ENCODE peak calls at places on chromosomes 6 and 20, in six cellular contexts. Q is hepatocyte, E is PC-3, R is AG04450, V is cardiac muscle cell, U is transverse colon. J is an unnamed sample.

GRCh38 chr6:31332637-31333602 is 24.1 kb downstream of the HLA-B start:
- DNase-seq in R (no peak), Q (no peak), V (no peak), U (no peak), E (no peak), J (no peak)

GRCh38 chr6:22432060-22432459 is 135.2 kb upstream of the PRL start:
- DNase-seq in Q (no peak), V (no peak), R (no peak), E (peak; percentile 48), U (no peak), J (no peak)

GRCh38 chr6:111552241-111552744 is 53.4 kb downstream of the TRAF3IP2 start:
- DNase-seq in E (peak; percentile 25), R (peak; percentile 95), Q (peak; percentile 92), V (peak; percentile 95), U (peak; percentile 46), J (peak; percentile 87)

GRCh38 chr6:120354452-120355098 is 979.7 kb downstream of the TBC1D32 start:
- DNase-seq in E (peak; percentile 74), Q (no peak), U (no peak), R (no peak), V (no peak), J (peak; percentile 92)

GRCh38 chr20:11972478-11972877 is 54.8 kb downstream of the BTBD3 start:
- DNase-seq in U (no peak), R (no peak), Q (no peak), V (no peak), E (no peak), J (no peak)

GRCh38 chr20:54148947-54149764 is 24.6 kb downstream of the CYP24A1 start:
- DNase-seq in E (peak; percentile 100), Q (peak; percentile 80), R (no peak), V (no peak), U (peak; percentile 83), J (peak; percentile 54)

GRCh38 chr6:150005761-150006651 is 19.3 kb downstream of the RAET1L start:
- DNase-seq in R (no peak), U (no peak), E (no peak), V (no peak), Q (no peak), J (no peak)

GRCh38 chr6:159174263-159174974 is 5.2 kb downstream of the FNDC1 start:
- DNase-seq in U (peak; percentile 66), V (peak; percentile 78), Q (peak; percentile 89), R (peak; percentile 18), E (peak; percentile 68), J (peak; percentile 38)

GRCh38 chr6:43856005-43856765 is 86.2 kb downstream of the VEGFA start:
- DNase-seq in R (no peak), Q (peak; percentile 74), V (peak; percentile 70), U (peak; percentile 41), E (peak; percentile 33), J (peak; percentile 35)

GRCh38 chr6:7000825-7001777 is 106.7 kb upstream of the RREB1 start:
- DNase-seq in E (peak; percentile 44), V (no peak), Q (no peak), U (no peak), R (no peak), J (peak; percentile 42)

GRCh38 chr6:170048615-170049256 is 242.1 kb downstream of the DLL1 start:
- DNase-seq in V (no peak), R (no peak), U (peak; percentile 63), E (peak; percentile 35), Q (no peak), J (no peak)

GRCh38 chr6:7119272-7119801 is 11.6 kb downstream of the RREB1 start:
- DNase-seq in R (no peak), V (no peak), E (no peak), U (no peak), Q (no peak), J (no peak)

GRCh38 chr20:50329981-50330503 is 139.4 kb downstream of the CEBPB start:
- DNase-seq in V (no peak), Q (no peak), R (no peak), E (no peak), U (no peak), J (no peak)

GRCh38 chr6:148269386-148269785 is 73.3 kb upstream of the SASH1 start:
- DNase-seq in R (no peak), U (no peak), E (peak; percentile 14), Q (no peak), V (no peak), J (no peak)

GRCh38 chr6:113649276-113649675 is 207.9 kb upstream of the MARCKS start:
- DNase-seq in V (peak; percentile 29), U (no peak), Q (no peak), E (no peak), R (no peak), J (peak; percentile 83)

GRCh38 chr6:44734886-44735630 is 347.6 kb downstream of the CDC5L start:
- DNase-seq in R (no peak), U (no peak), V (no peak), E (no peak), Q (no peak), J (no peak)

GRCh38 chr20:53283597-53283996 is 310.0 kb downstream of the ZNF217 start:
- DNase-seq in Q (no peak), R (no peak), V (no peak), U (no peak), E (no peak), J (no peak)

GRCh38 chr20:47276856-47277541 is 79.5 kb downstream of the ZMYND8 start:
- DNase-seq in Q (no peak), U (no peak), E (no peak), V (no peak), R (no peak), J (no peak)

GRCh38 chr6:5550631-5551030 is 289.3 kb downstream of the FARS2 start:
- DNase-seq in R (no peak), E (no peak), Q (no peak), V (no peak), U (no peak), J (no peak)

GRCh38 chr6:113432729-113433505 is 424.2 kb upstream of the MARCKS start:
- DNase-seq in E (no peak), V (no peak), U (no peak), R (no peak), Q (no peak), J (no peak)

GRCh38 chr20:10089871-10090587 is 55.2 kb downstream of the ANKEF1 start:
- DNase-seq in R (no peak), U (no peak), E (no peak), V (no peak), Q (no peak), J (peak; percentile 67)

GRCh38 chr6:92159046-92159445 is 1260.3 kb downstream of the EPHA7 start:
- DNase-seq in U (no peak), Q (no peak), E (no peak), V (no peak), R (no peak), J (no peak)

GRCh38 chr6:16324622-16325225 is 86.3 kb downstream of the GMPR start:
- DNase-seq in Q (no peak), U (no peak), E (peak; percentile 9), R (no peak), V (no peak), J (no peak)

GRCh38 chr6:100472674-100473073 is 8.0 kb upstream of the SIM1 start:
- DNase-seq in Q (no peak), U (no peak), V (no peak), E (peak; percentile 80), R (no peak), J (peak; percentile 86)

GRCh38 chr6:121932071-121933009 is 467.1 kb upstream of the HSF2 start:
- DNase-seq in U (no peak), E (peak; percentile 51), Q (peak; percentile 58), V (peak; percentile 70), R (peak; percentile 82), J (no peak)

GRCh38 chr6:20947977-20948376 is 413.7 kb downstream of the CDKAL1 start:
- DNase-seq in V (no peak), U (no peak), R (no peak), Q (no peak), E (no peak), J (no peak)

GRCh38 chr6:20943922-20944321 is 409.7 kb downstream of the CDKAL1 start:
- DNase-seq in U (no peak), V (no peak), E (no peak), R (no peak), Q (no peak), J (no peak)

GRCh38 chr6:20948531-20948930 is 414.3 kb downstream of the CDKAL1 start:
- DNase-seq in V (no peak), Q (no peak), E (no peak), R (no peak), U (no peak), J (no peak)

GRCh38 chr6:20946890-20947289 is 412.6 kb downstream of the CDKAL1 start:
- DNase-seq in R (no peak), E (no peak), Q (no peak), U (no peak), V (no peak), J (no peak)

GRCh38 chr6:20946037-20946436 is 411.8 kb downstream of the CDKAL1 start:
- DNase-seq in E (peak; percentile 58), U (no peak), V (no peak), Q (no peak), R (no peak), J (peak; percentile 21)
- TF ChIP-seq CTCF in E (peak; percentile 43), U (no peak), V (peak; percentile 19), Q (no peak), R (peak; percentile 27), J (peak; percentile 25)

DNA sequence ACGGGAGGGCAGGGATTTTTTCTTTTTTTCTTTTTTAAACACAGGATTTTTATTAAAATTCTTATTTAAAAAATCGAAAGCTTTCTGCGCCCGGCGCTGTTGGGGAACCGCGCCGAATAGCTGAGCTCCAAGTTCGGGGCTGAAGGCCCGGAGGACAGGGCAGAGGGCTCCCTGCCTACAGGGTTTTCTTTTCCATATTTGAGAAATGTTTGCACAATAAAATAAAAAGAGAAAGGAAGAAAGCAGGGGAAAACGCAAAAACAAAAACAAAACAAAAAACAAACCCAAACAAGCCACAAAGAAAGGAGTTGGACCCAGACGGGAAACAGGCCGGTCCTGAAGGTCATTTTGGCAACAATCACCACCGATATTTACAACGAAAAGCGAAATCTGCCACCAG is 2.9 kb downstream of the NKX2-2 start:
- DNase-seq in Q (no peak), U (no peak), V (no peak), E (no peak), R (no peak), J (no peak)
- H3K27ac ChIP-seq in Q (no peak overlapping the region), U (no peak overlapping the region), V (no peak overlapping the region), E (no peak overlapping the region), R (no peak overlapping the region), J (no peak overlapping the region)

GRCh38 chr20:62568045-62568389 is 74.3 kb upstream of the SLCO4A1 start:
- DNase-seq in Q (no peak), E (no peak), U (no peak), V (no peak), R (no peak), J (no peak)

GRCh38 chr20:62569615-62570014 is 72.7 kb upstream of the SLCO4A1 start:
- DNase-seq in U (no peak), V (no peak), E (no peak), Q (no peak), R (no peak), J (no peak)

GRCh38 chr20:62571667-62572344 is 70.5 kb upstream of the SLCO4A1 start:
- DNase-seq in E (peak; percentile 38), Q (no peak), R (no peak), U (no peak), V (no peak), J (no peak)

GRCh38 chr20:62570897-62571666 is 71.2 kb upstream of the SLCO4A1 start:
- DNase-seq in R (no peak), E (no peak), V (no peak), Q (no peak), U (no peak), J (no peak)

GRCh38 chr20:62570403-62570802 is 71.9 kb upstream of the SLCO4A1 start:
- DNase-seq in E (no peak), U (no peak), V (no peak), R (no peak), Q (no peak), J (no peak)
- H3K27me3 ChIP-seq in E (peaks cover 29% of the 10 kb centered on the region), U (peaks cover 9% of the 10 kb centered on the region), V (no peaks in the 10 kb centered on the region), R (peaks cover 4% of the 10 kb centered on the region), Q (peaks cover 13% of the 10 kb centered on the region), J (peaks cover 23% of the 10 kb centered on the region)

GRCh38 chr6:104483225-104483834 is 376.4 kb downstream of the HACE1 start:
- DNase-seq in R (no peak), E (peak; percentile 44), U (no peak), V (peak; percentile 18), Q (peak; percentile 27), J (peak; percentile 12)
- TF ChIP-seq CTCF in R (no peak), E (peak; percentile 67), U (peak; percentile 19), V (peak; percentile 32), Q (peak; percentile 64), J (peak; percentile 52)

J was measured in foreskin keratinocyte.